ENCODE peak calls at places on chromosomes 16 and 17, in eight cellular contexts. X is heart right ventricle, Z is NCI-H2081, C is esophagus squamous epithelium, E is gastrocnemius medialis, V is cardiac fibroblast, A is tibial nerve, H is iris pigment epithelial cell. D is an unnamed sample.
A peak's percentile ranks its signal among the peaks of the same experiment; 100 is the strongest.

GRCh38 chr17:67633751-67634191 is 84.0 kb upstream of the NOL11 start:
- DNase-seq in X (peak; percentile 65), E (no peak), Z (no peak), C (no peak), A (no peak), H (no peak), V (peak; percentile 63), D (peak; percentile 79)

GRCh38 chr16:70777496-70777895 is 23.5 kb downstream of the VAC14 start:
- DNase-seq in H (no peak), Z (no peak), C (no peak), A (no peak), X (no peak), V (no peak), E (no peak), D (no peak)

GRCh38 chr17:38958756-38959155 is 8.4 kb downstream of the FBXO47 start:
- DNase-seq in H (peak; percentile 65), V (peak; percentile 54), A (no peak), X (no peak), E (no peak), C (no peak), Z (no peak), D (no peak)

GRCh38 chr17:8514801-8515200 is 79.1 kb downstream of the NDEL1 start:
- DNase-seq in E (no peak), A (no peak), Z (no peak), V (no peak), C (no peak), H (no peak), X (no peak), D (no peak)

GRCh38 chr16:27224271-27224737 is 21.0 kb downstream of the KDM8 start:
- DNase-seq in Z (no peak), V (no peak), E (no peak), X (no peak), C (no peak), H (no peak), A (no peak), D (no peak)

GRCh38 chr17:64506201-64506575 is at the start of gene DDX5:
- DNase-seq in H (no peak), A (peak; percentile 93), V (peak; percentile 98), E (peak; percentile 97), C (peak; percentile 98), X (peak; percentile 98), Z (peak; percentile 98), D (peak; percentile 99)

GRCh38 chr17:76462556-76463290 is 4.7 kb upstream of the AANAT start:
- DNase-seq in C (no peak), H (no peak), Z (no peak), A (no peak), X (no peak), E (no peak), V (no peak), D (no peak)

GRCh38 chr17:58120195-58120822 is 27.9 kb upstream of the OR4D1 start:
- DNase-seq in X (peak; percentile 53), V (peak; percentile 72), E (no peak), H (peak; percentile 61), C (no peak), Z (no peak), A (no peak), D (peak; percentile 93)

GRCh38 chr17:39928868-39929651 is 1.5 kb downstream of the LRRC3C start:
- DNase-seq in Z (no peak), C (no peak), H (peak; percentile 97), V (peak; percentile 96), A (no peak), E (no peak), X (no peak), D (no peak)

GRCh38 chr17:63641678-63642077 is 19.5 kb downstream of the MAP3K3 start:
- DNase-seq in E (peak; percentile 44), C (no peak), Z (no peak), V (no peak), H (no peak), A (no peak), X (peak; percentile 40), D (no peak)

GRCh38 chr16:53433930-53434435 is 288 bp upstream of the RBL2 start:
- DNase-seq in Z (no peak), V (peak; percentile 85), X (peak; percentile 87), C (no peak), H (peak; percentile 3), E (no peak), A (no peak), D (no peak)

GRCh38 chr16:81616321-81617020 is 162.6 kb upstream of the PLCG2 start:
- DNase-seq in Z (peak; percentile 12), A (no peak), E (peak; percentile 25), H (peak; percentile 69), X (peak; percentile 70), C (peak; percentile 16), V (peak; percentile 52), D (peak; percentile 45)

GRCh38 chr17:42459256-42459982 is 741 bp downstream of the ATP6V0A1 start:
- DNase-seq in V (peak; percentile 77), C (no peak), H (peak; percentile 72), A (peak; percentile 64), X (peak; percentile 36), E (peak; percentile 57), Z (peak; percentile 79), D (peak; percentile 81)

GRCh38 chr17:30000001-30000754 is 58.7 kb downstream of the EFCAB5 start:
- DNase-seq in V (peak; percentile 23), A (no peak), C (no peak), X (no peak), H (no peak), E (no peak), Z (no peak), D (no peak)

GRCh38 chr17:38608648-38609047 is 2.9 kb upstream of the SRCIN1 start:
- DNase-seq in A (no peak), C (no peak), X (no peak), Z (peak; percentile 76), E (no peak), H (no peak), V (no peak), D (no peak)

GRCh38 chr17:17091856-17092756 is 49.8 kb downstream of the MPRIP start:
- DNase-seq in C (no peak), Z (no peak), E (no peak), X (no peak), V (no peak), H (no peak), A (no peak), D (no peak)

GRCh38 chr17:17954079-17954478 is 18.1 kb downstream of the TOM1L2 start:
- DNase-seq in H (no peak), V (no peak), Z (no peak), X (no peak), C (no peak), A (no peak), E (no peak), D (no peak)

GRCh38 chr17:54977744-54978143 is 9.2 kb downstream of the STXBP4 start:
- DNase-seq in A (no peak), C (no peak), Z (no peak), X (no peak), H (no peak), V (no peak), E (no peak), D (no peak)

GRCh38 chr16:4314532-4315184 is 1.2 kb upstream of the GLIS2 start:
- DNase-seq in Z (no peak), C (no peak), X (no peak), E (no peak), H (peak; percentile 62), V (peak; percentile 57), A (no peak), D (peak; percentile 86)

GRCh38 chr16:85532147-85532546 is 81.0 kb upstream of the GSE1 start:
- DNase-seq in Z (no peak), E (no peak), A (no peak), X (no peak), C (no peak), V (no peak), H (no peak), D (no peak)

GRCh38 chr17:73290399-73291259 is 21.2 kb downstream of the CDC42EP4 start:
- DNase-seq in C (no peak), H (no peak), Z (no peak), A (no peak), X (no peak), V (no peak), E (no peak), D (no peak)

GRCh38 chr17:2814499-2815341 is 18.5 kb downstream of the RAP1GAP2 start:
- DNase-seq in X (peak; percentile 13), H (no peak), E (peak; percentile 19), C (no peak), A (no peak), V (no peak), Z (no peak), D (no peak)

GRCh38 chr16:80580109-80580832 is 39.5 kb downstream of the DYNLRB2 start:
- DNase-seq in V (peak; percentile 69), Z (no peak), E (no peak), A (no peak), C (no peak), H (peak; percentile 47), X (no peak), D (no peak)

GRCh38 chr17:79513805-79514535 is 96.9 kb downstream of the RBFOX3 start:
- DNase-seq in V (no peak), H (no peak), X (no peak), A (no peak), C (no peak), E (no peak), Z (peak; percentile 6), D (no peak)